ENCODE peak calls at places on chromosome 22, in four cellular contexts. U is CD4-positive, alpha-beta T cell; S is endothelial cell; J is AG04450. V is an unnamed sample.

GRCh38 chr22:29810156-29810555 is 27.9 kb downstream of the ASCC2 start:
- DNase-seq in U (no peak), J (no peak), S (no peak), V (no peak)

GRCh38 chr22:31451709-31452571 is 37.7 kb downstream of the EIF4ENIF1 start:
- DNase-seq in U (no peak), S (peak), J (peak), V (no peak)

GRCh38 chr22:48492371-48493320 is 1335.0 kb downstream of the BRD1 start:
- DNase-seq in S (peak), J (peak), U (no peak), V (no peak)

GRCh38 chr22:33274214-33274828 is 216.1 kb upstream of the SYN3 start:
- DNase-seq in U (no peak), J (no peak), S (peak), V (no peak)

GRCh38 chr22:20458530-20459151 is 21.0 kb upstream of the SCARF2 start:
- DNase-seq in S (no peak), J (no peak), U (no peak), V (no peak)

GRCh38 chr22:20093437-20093836 is 13.4 kb downstream of the DGCR8 start:
- DNase-seq in S (no peak), U (no peak), J (no peak), V (no peak)

GRCh38 chr22:40083794-40084193 is 89.0 kb downstream of the FAM83F start:
- DNase-seq in J (no peak), U (no peak), S (no peak), V (no peak)

GRCh38 chr22:49149721-49150608 is 677.7 kb downstream of the BRD1 start:
- DNase-seq in U (no peak), J (no peak), S (no peak), V (no peak)

GRCh38 chr22:29744902-29745301 is 21.9 kb downstream of the ZMAT5 start:
- DNase-seq in J (peak), S (no peak), U (no peak), V (no peak)

GRCh38 chr22:25747245-25747944 is 5.4 kb downstream of the MYO18B start:
- DNase-seq in S (no peak), J (peak), U (no peak), V (peak)

GRCh38 chr22:48761546-48761945 is 1066.1 kb downstream of the BRD1 start:
- DNase-seq in U (no peak), S (peak), J (no peak), V (no peak)

GRCh38 chr22:49968831-49969661 is 8.5 kb downstream of the PIM3 start:
- DNase-seq in J (no peak), S (peak), U (no peak), V (peak)

GRCh38 chr22:44325718-44326548 is 13.2 kb upstream of the SHISAL1 start:
- DNase-seq in U (no peak), S (no peak), J (no peak), V (no peak)

GRCh38 chr22:29143848-29144785 is 61.6 kb upstream of the EMID1 start:
- DNase-seq in U (no peak), S (no peak), J (no peak), V (no peak)

GRCh38 chr22:49543876-49544275 is 283.8 kb downstream of the BRD1 start:
- DNase-seq in U (no peak), J (no peak), S (no peak), V (no peak)

GRCh38 chr22:40487663-40488249 is 117.4 kb downstream of the SGSM3 start:
- DNase-seq in S (no peak), U (no peak), J (no peak), V (no peak)

GRCh38 chr22:19652316-19652715 is 62.0 kb upstream of the SEPTIN5 start:
- DNase-seq in J (no peak), S (no peak), U (no peak), V (no peak)

GRCh38 chr22:19576460-19577421 is 52.5 kb upstream of the CLDN5 start:
- DNase-seq in J (no peak), U (no peak), S (no peak), V (no peak)

GRCh38 chr22:43976861-43977795 is 21.9 kb downstream of the SAMM50 start:
- DNase-seq in S (no peak), U (no peak), J (no peak), V (no peak)

GRCh38 chr22:47123006-47123826 is 360.8 kb downstream of the TBC1D22A start:
- DNase-seq in U (no peak), S (no peak), J (no peak), V (no peak)
- TF ChIP-seq CTCF in U (no peak), S (no peak), J (no peak), V (no peak)

GRCh38 chr22:35380537-35381423 is at the start of gene HMOX1:
- DNase-seq in U (peak), J (peak), S (peak), V (peak)
- TF ChIP-seq CTCF in U (no peak), J (no peak), S (no peak), V (no peak)

GRCh38 chr22:36334081-36334831 is 53.5 kb downstream of the MYH9 start:
- DNase-seq in U (no peak), S (peak), J (no peak), V (no peak)
- TF ChIP-seq CTCF in U (no peak), S (no peak), J (peak), V (no peak)

DNA sequence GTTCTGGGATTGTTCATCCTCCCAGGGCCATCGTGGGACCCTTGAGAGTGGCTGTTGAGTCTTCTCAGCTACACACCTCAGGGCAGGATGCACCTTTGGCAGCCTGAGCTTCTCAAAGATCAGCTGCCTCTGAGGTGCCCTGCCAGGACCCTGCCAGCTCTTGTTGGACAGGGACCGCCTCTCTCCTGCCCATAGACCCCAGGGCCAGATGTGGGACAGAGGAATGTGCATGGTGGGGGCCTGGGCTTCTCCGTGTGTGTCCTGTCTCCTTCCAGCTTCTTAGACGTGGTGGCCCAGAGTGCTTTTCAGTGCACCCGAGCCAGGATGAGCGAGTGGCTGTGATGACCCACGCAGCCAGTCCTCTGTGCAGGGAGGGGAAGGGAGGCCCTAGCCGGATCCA is 5.9 kb upstream of the TRMU start:
- DNase-seq in S (no peak), U (no peak), J (no peak), V (no peak)
- TF ChIP-seq CTCF in S (no peak), U (no peak), J (no peak), V (no peak)

DNA sequence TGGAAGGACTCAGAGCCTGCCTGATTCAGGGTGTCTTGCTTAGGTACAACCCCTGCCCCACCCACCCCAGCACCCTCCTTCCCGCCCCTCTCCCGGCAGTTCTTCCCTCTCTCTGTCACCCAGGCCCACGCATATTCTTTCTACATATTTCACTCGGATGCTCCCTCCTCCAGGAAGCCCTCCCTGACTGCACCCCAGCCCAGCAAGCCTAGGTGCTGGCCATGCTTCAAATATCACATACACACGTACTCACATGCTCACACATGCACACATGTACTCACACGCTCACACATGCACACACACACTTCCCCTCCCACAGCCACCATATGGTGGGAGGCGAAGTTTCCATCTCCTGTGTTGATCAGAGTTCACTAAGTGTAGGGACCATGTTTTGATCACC is 90.5 kb downstream of the WNT7B start:
- DNase-seq in J (no peak), U (no peak), S (no peak), V (no peak)
- TF ChIP-seq CTCF in J (no peak), U (no peak), S (no peak), V (no peak)

DNA sequence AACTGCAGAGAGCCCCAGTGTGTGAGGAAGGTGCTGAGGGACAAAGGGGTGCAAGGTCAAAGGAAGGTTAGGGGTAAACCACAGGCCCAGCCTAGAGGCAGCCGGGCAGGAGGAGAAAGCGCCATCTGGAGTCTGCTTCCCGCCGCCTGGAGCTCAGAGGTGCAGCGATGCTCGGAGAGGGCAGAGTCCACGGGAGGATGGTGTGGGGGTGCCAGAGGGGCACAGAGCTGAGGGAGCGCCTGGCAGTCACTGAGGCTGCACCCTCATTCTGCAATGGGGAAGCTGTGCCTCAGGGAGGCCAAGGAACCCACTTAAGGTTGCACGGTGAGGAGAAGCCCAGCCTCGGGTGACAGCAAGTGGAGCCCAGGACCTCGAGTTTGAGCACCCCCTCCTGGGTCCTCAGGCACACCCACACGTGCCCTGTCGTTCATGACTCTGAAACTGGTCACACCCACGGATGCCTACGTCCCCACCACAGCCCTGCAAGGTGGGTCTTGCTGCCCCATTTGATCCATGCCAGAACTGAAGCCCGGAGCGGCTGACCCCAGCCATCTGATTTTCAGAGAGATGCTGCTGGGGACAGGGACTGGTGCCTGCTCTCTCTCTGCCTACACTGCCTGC is 1.6 kb downstream of the IL2RB start:
- DNase-seq in U (no peak), J (no peak), S (no peak), V (no peak)
- TF ChIP-seq CTCF in U (no peak), J (no peak), S (no peak), V (no peak)

V was measured in omental fat pad.